ENCODE peak calls at places on chromosomes 12 and 14, in eight cellular contexts. L is body of pancreas, E is neural progenitor cell, R is GM06990, Q is tibial nerve, O is endothelial cell of umbilical vein, U is lung, D is suprapubic skin. Z is an unnamed sample. For H3K27me3, the result is how much of the 10 kb centered on the place peaks cover.

GRCh38 chr14:31921251-31921650 is 155.9 kb upstream of the ARHGAP5 start:
- DNase-seq in L (no peak), E (no peak), R (no peak), Q (no peak), O (no peak), U (no peak), D (no peak), Z (peak)

GRCh38 chr14:46490150-46490769 is 161.3 kb downstream of the RPL10L start:
- DNase-seq in L (no peak), E (peak), R (no peak), Q (no peak), O (peak), U (no peak), D (no peak), Z (peak)

GRCh38 chr14:30227871-30228270 is 300.2 kb upstream of the PRKD1 start:
- DNase-seq in L (no peak), E (no peak), R (no peak), Q (peak), O (peak), U (no peak), D (no peak), Z (peak)

GRCh38 chr14:68792022-68792829 is 641 bp downstream of the ZFP36L1 start:
- DNase-seq in L (peak), E (peak), R (peak), Q (no peak), O (peak), U (peak), D (no peak), Z (no peak)

GRCh38 chr12:51773145-51773869 is 75.2 kb downstream of the FIGNL2 start:
- DNase-seq in L (no peak), E (no peak), R (no peak), Q (no peak), O (peak), U (no peak), D (no peak), Z (peak)

GRCh38 chr12:96471368-96472040 is 17.9 kb upstream of the CFAP54 start:
- DNase-seq in L (no peak), E (no peak), R (no peak), Q (no peak), O (peak), U (no peak), D (no peak), Z (peak)

GRCh38 chr14:98906123-98906995 is 365.6 kb downstream of the BCL11B start:
- DNase-seq in L (no peak), E (peak), R (no peak), Q (peak), O (no peak), U (peak), D (peak), Z (peak)

GRCh38 chr14:22997676-22998323 is 12.1 kb downstream of the C14orf93 start:
- DNase-seq in L (no peak), E (no peak), R (no peak), Q (no peak), O (no peak), U (no peak), D (no peak), Z (no peak)

GRCh38 chr12:103697912-103698751 is 111.1 kb downstream of the STAB2 start:
- DNase-seq in L (no peak), E (no peak), R (no peak), Q (no peak), O (no peak), U (no peak), D (no peak), Z (no peak)

GRCh38 chr12:131896811-131897270 is 2.4 kb downstream of the ULK1 start:
- DNase-seq in L (no peak), E (no peak), R (no peak), Q (no peak), O (no peak), U (no peak), D (no peak), Z (no peak)

GRCh38 chr12:49580572-49581535 is 12.9 kb upstream of the MCRS1 start:
- DNase-seq in L (peak), E (peak), R (peak), Q (peak), O (peak), U (peak), D (no peak), Z (peak)

GRCh38 chr12:32155041-32155440 is 48.4 kb downstream of the BICD1 start:
- DNase-seq in L (no peak), E (no peak), R (no peak), Q (no peak), O (no peak), U (no peak), D (no peak), Z (no peak)

GRCh38 chr14:72599579-72600470 is 294.1 kb downstream of the DPF3 start:
- DNase-seq in L (no peak), E (peak), R (no peak), Q (no peak), O (no peak), U (no peak), D (no peak), Z (no peak)

GRCh38 chr12:58916891-58917570 is 3.3 kb downstream of the LRIG3 start:
- DNase-seq in L (no peak), E (peak), R (no peak), Q (no peak), O (peak), U (no peak), D (no peak), Z (peak)

GRCh38 chr14:22375321-22375930 is 213.6 kb downstream of the DAD1 start:
- DNase-seq in L (no peak), E (peak), R (no peak), Q (peak), O (peak), U (no peak), D (no peak), Z (peak)

GRCh38 chr14:23930742-23931141 is 22.8 kb upstream of the DHRS4 start:
- DNase-seq in L (no peak), E (no peak), R (no peak), Q (no peak), O (no peak), U (no peak), D (no peak), Z (no peak)

GRCh38 chr12:88624911-88625310 is 44.6 kb upstream of the KITLG start:
- DNase-seq in L (no peak), E (no peak), R (no peak), Q (no peak), O (no peak), U (no peak), D (no peak), Z (peak)

GRCh38 chr14:95699397-95699796 is 13.2 kb downstream of the TCL1B start:
- DNase-seq in L (no peak), E (no peak), R (peak), Q (no peak), O (no peak), U (no peak), D (no peak), Z (no peak)

GRCh38 chr12:90808568-90808967 is 146.4 kb downstream of the CCER1 start:
- DNase-seq in L (no peak), E (no peak), R (no peak), Q (no peak), O (no peak), U (no peak), D (no peak), Z (peak)

GRCh38 chr12:82876075-82876474 is 189.4 kb downstream of the TMTC2 start:
- DNase-seq in L (no peak), E (no peak), R (no peak), Q (no peak), O (no peak), U (no peak), D (no peak), Z (no peak)

GRCh38 chr12:57138526-57139272 is 8.7 kb downstream of the LRP1-AS start:
- DNase-seq in L (no peak), E (no peak), R (no peak), Q (peak), O (no peak), U (peak), D (peak), Z (no peak)

GRCh38 chr12:89707623-89707991 is 1.0 kb downstream of the ATP2B1 start:
- DNase-seq in L (peak), E (peak), R (peak), Q (peak), O (peak), U (no peak), D (peak), Z (no peak)

GRCh38 chr14:98951031-98951430 is 321.0 kb downstream of the BCL11B start:
- DNase-seq in L (no peak), E (no peak), R (no peak), Q (no peak), O (no peak), U (no peak), D (no peak), Z (no peak)

GRCh38 chr12:41509655-41510054 is 321.5 kb downstream of the PDZRN4 start:
- DNase-seq in L (no peak), E (no peak), R (no peak), Q (no peak), O (no peak), U (no peak), D (no peak), Z (no peak)

GRCh38 chr14:92387610-92388009 is 64.6 kb downstream of the SLC24A4 start:
- DNase-seq in L (no peak), E (no peak), R (no peak), Q (no peak), O (no peak), U (no peak), D (no peak), Z (no peak)

GRCh38 chr14:23442721-23443356 is 7.4 kb upstream of the MYH7 start:
- DNase-seq in L (no peak), E (peak), R (no peak), Q (no peak), O (no peak), U (no peak), D (no peak), Z (no peak)

GRCh38 chr12:100043657-100044056 is 58.9 kb upstream of the ANKS1B start:
- DNase-seq in L (no peak), E (no peak), R (no peak), Q (no peak), O (no peak), U (no peak), D (no peak), Z (peak)

GRCh38 chr12:104788848-104789271 is 169.2 kb downstream of the SLC41A2 start:
- DNase-seq in L (no peak), E (peak), R (no peak), Q (no peak), O (no peak), U (no peak), D (no peak), Z (no peak)

GRCh38 chr12:132661972-132662371 is 25.2 kb downstream of the POLE start:
- DNase-seq in L (no peak), E (no peak), R (no peak), Q (no peak), O (no peak), U (no peak), D (no peak), Z (no peak)

GRCh38 chr12:86373813-86374212 is 117.6 kb upstream of the MGAT4C start:
- DNase-seq in L (no peak), E (no peak), R (no peak), Q (no peak), O (no peak), U (no peak), D (no peak), Z (no peak)

GRCh38 chr14:74906923-74907620 is 16.0 kb downstream of the RPS6KL1 start:
- DNase-seq in L (no peak), E (no peak), R (no peak), Q (no peak), O (no peak), U (no peak), D (no peak), Z (no peak)

DNA sequence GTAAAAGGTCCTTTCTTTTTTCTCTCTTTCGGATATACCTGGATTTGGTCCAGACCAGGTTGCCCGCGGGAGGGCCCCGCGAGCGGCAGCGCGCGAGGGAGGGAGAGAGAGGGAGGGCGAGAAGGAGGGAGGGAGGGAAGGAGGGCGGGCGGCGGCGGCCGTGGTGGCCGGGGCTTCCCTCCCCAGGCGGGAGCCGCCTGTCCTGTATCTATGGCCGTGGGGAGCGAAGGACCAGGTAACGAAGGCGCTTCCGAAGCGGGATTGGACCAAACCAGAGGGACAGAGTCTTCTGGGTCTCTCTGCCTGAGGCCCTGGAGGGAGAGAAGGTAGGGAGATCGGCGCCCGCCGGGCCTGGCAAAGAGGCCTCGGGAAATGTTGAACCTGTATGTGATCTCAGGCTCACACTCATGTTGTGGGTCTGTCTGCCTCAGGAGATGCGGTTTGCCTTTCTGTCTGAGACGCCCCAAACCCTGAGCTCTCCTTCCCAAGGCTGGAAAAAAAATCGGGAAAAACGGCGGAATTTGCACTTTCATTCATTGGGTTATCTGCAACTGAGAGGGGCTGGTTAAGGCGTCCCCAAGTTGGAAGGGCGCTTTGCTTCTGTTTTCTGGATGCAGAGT is 5.2 kb upstream of the HOXC9 start:
- DNase-seq in L (no peak), E (no peak), R (no peak), Q (no peak), O (no peak), U (no peak), D (no peak), Z (no peak)
- H3K4me3 ChIP-seq in L (no peak), E (no peak), R (no peak), Q (peak), O (no peak), U (no peak), D (peak), Z (no peak)

GRCh38 chr14:104728631-104729030 is 4.6 kb downstream of the ADSS1 start:
- DNase-seq in L (no peak), E (no peak), R (no peak), Q (no peak), O (no peak), U (no peak), D (no peak), Z (no peak)

GRCh38 chr14:104724981-104725771 is 1.1 kb downstream of the ADSS1 start:
- DNase-seq in L (no peak), E (peak), R (no peak), Q (no peak), O (no peak), U (no peak), D (no peak), Z (no peak)

GRCh38 chr14:104724407-104724980 is 465 bp downstream of the ADSS1 start:
- DNase-seq in L (peak), E (no peak), R (no peak), Q (no peak), O (peak), U (peak), D (no peak), Z (no peak)

GRCh38 chr14:104725772-104726548 is 1.9 kb downstream of the ADSS1 start:
- DNase-seq in L (no peak), E (no peak), R (no peak), Q (no peak), O (no peak), U (no peak), D (no peak), Z (no peak)

GRCh38 chr14:104726600-104727451 is 2.8 kb downstream of the ADSS1 start:
- DNase-seq in L (no peak), E (no peak), R (no peak), Q (no peak), O (no peak), U (no peak), D (no peak), Z (no peak)
- TF ChIP-seq CTCF in L (no peak), E (peak), R (peak), Q (no peak), O (peak), U (no peak), D (no peak), Z (peak)

DNA sequence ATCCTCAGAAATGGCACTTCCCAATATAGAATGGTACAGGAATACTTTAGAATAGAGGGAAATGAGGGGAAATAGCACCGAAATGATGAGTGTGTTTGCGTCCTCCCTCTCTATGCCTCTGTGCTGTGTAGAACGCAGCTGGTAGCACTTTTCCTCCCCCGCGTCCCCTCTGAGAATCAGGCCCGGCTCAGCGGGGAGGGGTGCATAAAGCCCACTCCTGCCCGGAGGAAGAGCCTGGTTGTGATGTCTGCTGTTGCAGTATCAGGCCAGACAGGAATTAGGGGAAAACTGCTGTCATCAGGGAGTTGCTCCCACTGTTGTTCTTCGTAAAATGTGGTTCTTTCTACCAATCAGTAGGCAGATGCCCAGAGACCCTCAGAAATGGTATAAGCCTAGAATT is 76.0 kb downstream of the GALNT8 start:
- DNase-seq in L (no peak), E (no peak), R (no peak), Q (no peak), O (no peak), U (no peak), D (no peak), Z (no peak)
- H3K27me3 ChIP-seq in L (under half), E (under half), R (under half), Q (under half), O (under half), U (under half), D (under half), Z (under half)

GRCh38 chr14:88005978-88006851 is 1.3 kb downstream of the GPR65 start:
- DNase-seq in L (no peak), E (no peak), R (peak), Q (no peak), O (no peak), U (no peak), D (no peak), Z (no peak)
- H3K4me3 ChIP-seq in L (no peak), E (no peak), R (peak), Q (no peak), O (no peak), U (no peak), D (no peak), Z (no peak)

DNA sequence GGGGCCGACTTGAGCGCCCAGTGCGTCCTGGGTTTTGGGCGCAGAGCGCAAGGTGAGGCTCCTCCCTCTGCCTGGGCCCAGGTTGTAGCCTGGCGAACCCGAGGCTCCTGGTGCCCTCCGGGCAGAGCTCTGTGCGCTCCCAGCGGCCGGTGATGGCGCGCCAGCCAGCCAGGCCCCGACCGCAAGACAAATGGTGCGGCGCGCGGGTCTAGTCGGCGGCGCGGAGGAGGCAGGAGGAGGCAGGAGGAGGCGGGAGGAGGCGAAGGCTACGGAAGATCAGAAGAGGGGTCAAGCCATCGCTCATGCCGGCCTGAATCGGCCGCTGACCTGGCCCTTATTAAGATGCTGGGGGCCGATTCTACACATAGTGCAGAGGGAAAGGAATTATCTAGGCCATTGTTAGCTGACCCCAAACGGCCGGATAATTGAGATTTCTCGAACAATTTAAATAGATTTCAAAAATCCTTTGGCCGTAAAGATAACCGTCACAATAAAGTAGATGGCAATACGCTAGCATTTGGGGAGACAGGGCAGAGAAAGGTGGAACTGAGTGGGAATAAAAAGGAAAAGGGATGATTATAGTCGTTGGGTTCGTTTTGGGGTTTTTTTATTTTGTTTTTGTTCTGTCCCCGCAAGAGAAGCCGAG is 2.8 kb downstream of the TBX5 start:
- DNase-seq in L (no peak), E (peak), R (no peak), Q (no peak), O (no peak), U (no peak), D (no peak), Z (no peak)
- TF ChIP-seq CTCF in L (no peak), E (peak), R (no peak), Q (no peak), O (no peak), U (no peak), D (peak), Z (no peak)

GRCh38 chr12:48015954-48016353 is 11.7 kb upstream of the COL2A1 start:
- DNase-seq in L (no peak), E (no peak), R (no peak), Q (no peak), O (no peak), U (no peak), D (no peak), Z (no peak)

GRCh38 chr12:48017496-48017895 is 13.2 kb upstream of the COL2A1 start:
- DNase-seq in L (no peak), E (peak), R (no peak), Q (no peak), O (no peak), U (no peak), D (no peak), Z (no peak)

GRCh38 chr12:48017921-48018617 is 13.8 kb upstream of the COL2A1 start:
- DNase-seq in L (no peak), E (no peak), R (no peak), Q (no peak), O (no peak), U (no peak), D (no peak), Z (no peak)

GRCh38 chr12:48015129-48015528 is 10.9 kb upstream of the COL2A1 start:
- DNase-seq in L (no peak), E (no peak), R (no peak), Q (no peak), O (no peak), U (no peak), D (no peak), Z (no peak)

GRCh38 chr12:48016373-48017020 is 12.2 kb upstream of the COL2A1 start:
- DNase-seq in L (no peak), E (no peak), R (no peak), Q (no peak), O (peak), U (no peak), D (no peak), Z (no peak)
- H3K27me3 ChIP-seq in L (under half), E (half or more), R (under half), Q (under half), O (under half), U (under half), D (under half), Z (under half)

GRCh38 chr14:104792945-104793702 is 2.4 kb downstream of the AKT1 start:
- DNase-seq in L (no peak), E (peak), R (no peak), Q (no peak), O (no peak), U (no peak), D (no peak), Z (no peak)
- H3K4me3 ChIP-seq in L (no peak), E (peak), R (no peak), Q (no peak), O (no peak), U (no peak), D (peak), Z (no peak)